ENCODE peak calls at places on chromosomes 12 and 14, in nine cellular contexts. C is colonic mucosa, B is mesendoderm, A is IMR-90, S is fibroblast of lung, X is K562, R is left ventricle myocardium inferior, P is NT2/D1, T is heart right ventricle. O is an unnamed sample. For H3K4me1 and H3K27me3, the result is how much of the 10 kb centered on the place peaks cover.

GRCh38 chr12:6430124-6430989 is 14.4 kb upstream of the CD27 start:
- DNase-seq in C (peak), B (no peak), A (peak), S (peak), X (peak), R (peak), P (no peak), T (peak), O (peak)

GRCh38 chr12:124248862-124249825 is 45.7 kb upstream of the RFLNA start:
- DNase-seq in C (no peak), B (no peak), A (no peak), S (peak), X (no peak), R (no peak), P (no peak), T (no peak), O (no peak)

GRCh38 chr12:9351136-9351535 is 142.9 kb upstream of the PZP start:
- DNase-seq in C (no peak), B (no peak), A (no peak), S (no peak), X (no peak), R (no peak), P (no peak), T (no peak), O (no peak)

GRCh38 chr14:69045857-69046351 is 66.8 kb upstream of the ACTN1 start:
- DNase-seq in C (no peak), B (no peak), A (no peak), S (peak), X (no peak), R (no peak), P (no peak), T (peak), O (no peak)

GRCh38 chr12:16681196-16681595 is 75.2 kb upstream of the LMO3 start:
- DNase-seq in C (no peak), B (no peak), A (no peak), S (no peak), X (no peak), R (no peak), P (no peak), T (no peak), O (no peak)

GRCh38 chr12:128068211-128068610 is 198.8 kb upstream of the TMEM132C start:
- DNase-seq in C (no peak), B (no peak), A (no peak), S (no peak), X (no peak), R (no peak), P (no peak), T (no peak), O (no peak)

GRCh38 chr12:49623142-49623899 is at the start of gene PRPF40B:
- DNase-seq in C (peak), B (peak), A (peak), S (peak), X (peak), R (peak), P (peak), T (peak), O (peak)

GRCh38 chr12:6792522-6793201 is 3.3 kb downstream of the CD4 start:
- DNase-seq in C (no peak), B (no peak), A (peak), S (no peak), X (no peak), R (peak), P (no peak), T (peak), O (peak)

GRCh38 chr14:70416322-70416716 is 571 bp downstream of the SYNJ2BP start:
- DNase-seq in C (no peak), B (no peak), A (peak), S (peak), X (no peak), R (no peak), P (no peak), T (no peak), O (no peak)

GRCh38 chr12:109020136-109020535 is 732 bp downstream of the SVOP start:
- DNase-seq in C (no peak), B (no peak), A (no peak), S (no peak), X (no peak), R (no peak), P (no peak), T (no peak), O (no peak)

GRCh38 chr12:131831635-131832041 is 3.4 kb downstream of the MMP17 start:
- DNase-seq in C (no peak), B (no peak), A (peak), S (peak), X (peak), R (no peak), P (no peak), T (no peak), O (no peak)

GRCh38 chr12:31478898-31479297 is 112.0 kb downstream of the DENND5B start:
- DNase-seq in C (no peak), B (no peak), A (no peak), S (no peak), X (no peak), R (no peak), P (no peak), T (no peak), O (no peak)

GRCh38 chr14:93103392-93104080 is 12.2 kb downstream of the ITPK1 start:
- DNase-seq in C (peak), B (no peak), A (no peak), S (peak), X (no peak), R (no peak), P (no peak), T (no peak), O (no peak)

GRCh38 chr12:120381752-120382419 is 12.9 kb upstream of the MSI1 start:
- DNase-seq in C (no peak), B (no peak), A (peak), S (peak), X (peak), R (no peak), P (no peak), T (peak), O (no peak)

GRCh38 chr12:54134850-54135249 is 53.9 kb downstream of the SMUG1 start:
- DNase-seq in C (no peak), B (no peak), A (no peak), S (no peak), X (no peak), R (no peak), P (no peak), T (no peak), O (peak)

GRCh38 chr12:43277630-43278267 is 274.3 kb downstream of the ADAMTS20 start:
- DNase-seq in C (no peak), B (peak), A (peak), S (peak), X (no peak), R (no peak), P (no peak), T (no peak), O (no peak)

DNA sequence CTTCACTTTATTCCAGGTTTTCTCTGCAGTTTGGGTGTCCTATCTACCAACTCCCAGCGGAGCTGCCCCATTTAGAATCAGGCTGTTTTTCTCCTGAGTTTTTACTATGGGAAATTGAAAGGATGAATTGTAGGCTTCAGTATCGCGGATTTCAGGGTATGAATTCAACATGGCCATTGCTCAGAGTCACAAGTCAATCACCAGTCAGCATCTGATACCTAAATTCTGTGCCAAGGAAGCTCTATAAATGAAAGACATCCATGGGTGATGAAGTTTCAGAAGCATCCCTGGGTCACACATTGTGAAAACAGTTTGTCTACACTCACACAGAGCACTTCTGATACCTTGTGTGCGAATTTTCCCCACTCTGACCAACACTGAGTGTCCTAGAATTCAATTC is 35.8 kb upstream of the YY1 start:
- DNase-seq in C (no peak), B (no peak), A (no peak), S (no peak), X (no peak), R (no peak), P (no peak), T (no peak), O (no peak)
- H3K4me1 ChIP-seq in C (under half), B (under half), A (under half), S (under half), X (under half), R (under half), P (under half), T (under half), O (under half)

GRCh38 chr14:104589338-104590195 is 10.0 kb downstream of the C14orf180 start:
- DNase-seq in C (no peak), B (no peak), A (no peak), S (no peak), X (no peak), R (no peak), P (no peak), T (no peak), O (no peak)
- H3K27me3 ChIP-seq in C (under half), B (under half), A (under half), S (under half), X (under half), R (half or more), P (under half), T (under half), O (under half)

GRCh38 chr12:121668750-121669524 is 517 bp downstream of the MORN3 start:
- DNase-seq in C (no peak), B (peak), A (peak), S (peak), X (peak), R (no peak), P (peak), T (no peak), O (peak)
- H3K4me1 ChIP-seq in C (under half), B (under half), A (under half), S (under half), X (under half), R (under half), P (under half), T (under half), O (under half)

GRCh38 chr14:94975366-94975765 is 182.0 kb downstream of the DICER1 start:
- DNase-seq in C (no peak), B (no peak), A (no peak), S (no peak), X (no peak), R (no peak), P (no peak), T (no peak), O (no peak)
- H3K27me3 ChIP-seq in C (under half), B (under half), A (under half), S (under half), X (under half), R (under half), P (under half), T (under half), O (under half)

DNA sequence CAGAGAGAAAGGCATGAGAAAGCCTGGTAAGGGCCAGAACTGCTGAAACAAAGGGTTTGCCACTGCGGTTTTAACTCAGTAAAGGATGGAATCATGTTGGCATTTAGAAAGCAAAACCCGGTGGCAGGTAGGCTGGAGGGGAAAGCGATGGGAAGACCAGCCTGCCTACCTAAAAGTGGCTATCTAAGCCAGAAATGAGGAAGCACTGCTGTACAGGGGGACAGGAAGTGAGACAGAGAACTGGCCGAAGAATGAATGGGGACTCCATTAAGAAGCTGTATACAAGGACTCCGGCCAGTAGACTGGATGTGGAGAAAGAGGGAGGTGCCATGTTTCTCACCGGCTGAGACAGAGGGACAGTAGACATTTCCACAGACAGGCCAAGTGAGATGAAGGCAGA is 48.2 kb downstream of the PPM1H start:
- DNase-seq in C (no peak), B (no peak), A (no peak), S (no peak), X (no peak), R (no peak), P (no peak), T (no peak), O (no peak)
- H3K4me1 ChIP-seq in C (under half), B (under half), A (under half), S (under half), X (under half), R (under half), P (under half), T (under half), O (under half)

GRCh38 chr14:96588410-96589249 is 86.4 kb downstream of the PAPOLA start:
- DNase-seq in C (no peak), B (no peak), A (no peak), S (no peak), X (no peak), R (no peak), P (no peak), T (no peak), O (no peak)
- H3K27me3 ChIP-seq in C (under half), B (under half), A (half or more), S (under half), X (under half), R (half or more), P (under half), T (half or more), O (under half)

DNA sequence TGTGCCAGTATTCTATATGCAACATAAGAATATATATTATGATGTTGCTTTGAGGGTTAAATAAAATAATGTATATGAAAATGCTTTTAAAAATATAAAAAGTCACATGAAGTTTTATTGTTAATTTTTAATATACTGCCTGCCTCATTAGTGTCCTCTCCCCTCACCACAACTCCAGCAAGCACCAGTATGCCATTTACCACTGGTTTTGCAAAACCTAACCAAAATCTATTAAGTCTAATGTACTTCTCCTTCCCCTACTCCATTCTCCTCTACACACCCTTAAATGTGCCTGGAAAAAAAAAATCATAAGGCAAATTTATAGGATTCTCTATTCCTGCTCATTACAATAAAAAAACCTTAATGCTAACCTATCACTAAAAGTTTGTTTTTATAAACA is 24.0 kb upstream of the GNG2 start:
- DNase-seq in C (no peak), B (no peak), A (no peak), S (no peak), X (no peak), R (no peak), P (no peak), T (no peak), O (peak)
- H3K4me1 ChIP-seq in C (under half), B (under half), A (under half), S (under half), X (under half), R (under half), P (under half), T (under half), O (half or more)

GRCh38 chr12:98256830-98257229 is 258.6 kb upstream of the TMPO start:
- DNase-seq in C (no peak), B (peak), A (no peak), S (no peak), X (no peak), R (no peak), P (no peak), T (no peak), O (no peak)

GRCh38 chr12:98259667-98260066 is 255.7 kb upstream of the TMPO start:
- DNase-seq in C (no peak), B (no peak), A (no peak), S (no peak), X (no peak), R (no peak), P (no peak), T (no peak), O (no peak)

GRCh38 chr12:98262886-98263285 is 252.5 kb upstream of the TMPO start:
- DNase-seq in C (no peak), B (peak), A (no peak), S (no peak), X (no peak), R (no peak), P (no peak), T (no peak), O (no peak)

GRCh38 chr12:98260276-98260675 is 255.1 kb upstream of the TMPO start:
- DNase-seq in C (no peak), B (no peak), A (no peak), S (no peak), X (no peak), R (no peak), P (no peak), T (no peak), O (no peak)
- H3K27me3 ChIP-seq in C (under half), B (under half), A (under half), S (under half), X (under half), R (under half), P (under half), T (under half), O (under half)

GRCh38 chr12:32903318-32903717 is 6.7 kb upstream of the PKP2 start:
- DNase-seq in C (no peak), B (no peak), A (no peak), S (no peak), X (no peak), R (no peak), P (no peak), T (no peak), O (no peak)

GRCh38 chr12:32907898-32908476 is 11.4 kb upstream of the PKP2 start:
- DNase-seq in C (no peak), B (no peak), A (no peak), S (no peak), X (no peak), R (no peak), P (no peak), T (no peak), O (no peak)

GRCh38 chr12:32906407-32907165 is 10.0 kb upstream of the PKP2 start:
- DNase-seq in C (peak), B (no peak), A (no peak), S (no peak), X (no peak), R (no peak), P (no peak), T (no peak), O (no peak)

GRCh38 chr12:32903763-32904162 is 7.2 kb upstream of the PKP2 start:
- DNase-seq in C (no peak), B (no peak), A (no peak), S (no peak), X (no peak), R (no peak), P (no peak), T (no peak), O (no peak)

DNA sequence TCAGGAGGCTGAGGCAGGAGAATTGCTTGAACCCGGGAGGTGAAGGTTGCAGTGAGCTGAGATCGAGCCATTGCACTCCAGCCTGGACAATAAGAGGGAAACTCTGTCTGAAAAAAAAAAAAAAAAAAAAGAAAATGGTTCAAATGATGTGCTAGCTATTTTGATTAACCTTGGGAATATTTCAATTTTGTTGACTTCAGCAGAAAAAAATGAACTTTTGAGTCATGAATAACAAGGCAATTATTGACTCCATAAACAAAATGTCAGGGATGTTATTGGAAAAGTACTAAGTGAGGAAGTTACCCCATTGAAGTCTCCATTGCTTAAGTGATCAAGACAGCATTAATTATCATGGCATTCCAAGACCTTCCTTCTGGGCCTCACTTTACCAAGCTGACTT is 10.6 kb upstream of the PKP2 start:
- DNase-seq in C (no peak), B (no peak), A (no peak), S (no peak), X (no peak), R (no peak), P (no peak), T (no peak), O (no peak)
- H3K4me1 ChIP-seq in C (under half), B (under half), A (under half), S (under half), X (under half), R (under half), P (under half), T (under half), O (under half)